ENCODE peak calls at places on chromosome 22, in seven cellular contexts. G, Z, L, X, F, U and I are unnamed samples.

GRCh38 chr22:36081023-36081431 is 52.4 kb upstream of the RBFOX2 start:
- DNase-seq in G (no peak), F (no peak), X (no peak), L (no peak), U (no peak), Z (no peak), I (no peak)

GRCh38 chr22:33544707-33545106 is 375.6 kb downstream of the LARGE1 start:
- DNase-seq in G (no peak), L (no peak), F (no peak), U (no peak), Z (no peak), X (no peak), I (no peak)

GRCh38 chr22:24592144-24592845 is 578 bp downstream of the LRRC75B start:
- DNase-seq in X (no peak), F (no peak), U (no peak), L (no peak), Z (peak; percentile 42), G (no peak), I (peak; percentile 32)

GRCh38 chr22:35023692-35024363 is 42.1 kb upstream of the ISX start:
- DNase-seq in L (peak; percentile 38), Z (peak; percentile 86), G (peak; percentile 53), U (peak; percentile 27), F (peak; percentile 63), X (peak; percentile 85), I (peak; percentile 54)

GRCh38 chr22:38505595-38506117 is 455 bp downstream of the DDX17 start:
- DNase-seq in Z (peak; percentile 83), L (no peak), U (peak; percentile 20), G (peak; percentile 32), F (peak; percentile 67), X (peak; percentile 41), I (peak; percentile 46)

GRCh38 chr22:42279425-42280020 is 9.1 kb upstream of the TCF20 start:
- DNase-seq in X (no peak), F (no peak), L (no peak), U (no peak), Z (no peak), G (no peak), I (no peak)

GRCh38 chr22:43777204-43777671 is 34.9 kb downstream of the EFCAB6 start:
- DNase-seq in Z (no peak), G (no peak), X (peak; percentile 16), L (no peak), U (no peak), F (no peak), I (no peak)

GRCh38 chr22:32764330-32765116 is 37.0 kb upstream of the TIMP3 start:
- DNase-seq in G (no peak), Z (no peak), U (no peak), X (no peak), F (no peak), L (no peak), I (no peak)

GRCh38 chr22:30048711-30049110 is 31.6 kb upstream of the HORMAD2 start:
- DNase-seq in G (no peak), Z (no peak), X (no peak), L (no peak), F (no peak), U (no peak), I (no peak)

GRCh38 chr22:35611891-35612576 is 5.1 kb downstream of the MB start:
- DNase-seq in L (no peak), U (no peak), F (peak; percentile 17), X (no peak), G (no peak), Z (no peak), I (no peak)

GRCh38 chr22:41524809-41525449 is 19.3 kb downstream of the POLR3H start:
- DNase-seq in L (peak; percentile 25), Z (no peak), G (peak; percentile 58), F (no peak), U (no peak), X (no peak), I (no peak)

GRCh38 chr22:47355776-47356432 is 593.5 kb downstream of the TBC1D22A start:
- DNase-seq in L (no peak), U (no peak), G (no peak), F (no peak), X (no peak), Z (no peak), I (no peak)

GRCh38 chr22:36194971-36195370 is 6.6 kb downstream of the APOL4 start:
- DNase-seq in F (peak; percentile 60), G (peak; percentile 30), U (peak; percentile 24), L (peak; percentile 14), Z (peak; percentile 83), X (peak; percentile 67), I (no peak)

GRCh38 chr22:47198801-47199251 is 436.4 kb downstream of the TBC1D22A start:
- DNase-seq in L (no peak), U (no peak), G (no peak), X (no peak), Z (no peak), F (no peak), I (no peak)

GRCh38 chr22:22061085-22062077 is 78.8 kb upstream of the TOP3B start:
- DNase-seq in L (no peak), X (no peak), F (peak; percentile 68), G (no peak), U (peak; percentile 6), Z (no peak), I (peak; percentile 57)

GRCh38 chr22:40345801-40346177 is 511 bp upstream of the ADSL start:
- DNase-seq in L (peak; percentile 34), F (peak; percentile 68), U (no peak), Z (peak; percentile 53), G (no peak), X (no peak), I (no peak)

GRCh38 chr22:20268350-20269012 is 363 bp upstream of the RTN4R start:
- DNase-seq in G (peak; percentile 42), U (peak; percentile 7), F (peak; percentile 62), X (peak; percentile 85), Z (peak; percentile 93), L (peak; percentile 44), I (peak; percentile 71)

GRCh38 chr22:37182949-37183245 is 5.2 kb downstream of the C1QTNF6 start:
- DNase-seq in F (no peak), Z (no peak), L (no peak), G (no peak), U (no peak), X (no peak), I (no peak)

GRCh38 chr22:46749682-46750529 is 11.9 kb upstream of the CERK start:
- DNase-seq in X (no peak), L (no peak), Z (no peak), U (no peak), F (no peak), G (no peak), I (no peak)

GRCh38 chr22:37751449-37752188 is 54.8 kb downstream of the TRIOBP start:
- DNase-seq in G (no peak), L (no peak), X (no peak), Z (no peak), F (no peak), U (no peak), I (no peak)

GRCh38 chr22:22556578-22556977 is 2.5 kb downstream of the PRAME start:
- DNase-seq in X (no peak), Z (no peak), U (no peak), F (no peak), G (no peak), L (no peak), I (no peak)

GRCh38 chr22:28600546-28601143 is 79.0 kb downstream of the TTC28 start:
- DNase-seq in X (no peak), G (peak; percentile 0), Z (peak; percentile 59), F (peak; percentile 76), L (peak; percentile 57), U (peak; percentile 11), I (no peak)

GRCh38 chr22:50178871-50179869 is 6.5 kb upstream of the TRABD start:
- DNase-seq in U (no peak), X (no peak), Z (no peak), F (no peak), L (no peak), G (no peak), I (no peak)